ENCODE peak calls at places on chromosome 7, in ten cellular contexts. Q is stimulated activated CD8-positive, alpha-beta memory T cell treated with anti-CD3 and anti-CD28 coated beads, Interleukin-7, amount 100 ng/mL, for 48 hours; K is EL; D is pancreas; R is GM12892; O is SIG-M5; J is T-helper 1 cell; N is AG04450; H is endothelial cell; V is nucleus accumbens. B is an unnamed sample.

GRCh38 chr7:114567416-114567815 is 152.8 kb downstream of the FOXP2 start:
- DNase-seq in Q (no peak), K (no peak), D (no peak), R (no peak), O (no peak), J (no peak), N (no peak), H (no peak), V (no peak), B (no peak)

GRCh38 chr7:44964384-44964830 is 14.4 kb downstream of the MYO1G start:
- DNase-seq in Q (no peak), K (no peak), D (no peak), R (no peak), O (no peak), J (peak; percentile 25), N (no peak), H (no peak), V (no peak), B (no peak)

GRCh38 chr7:111082351-111082750 is 8.6 kb upstream of the LRRN3 start:
- DNase-seq in Q (no peak), K (peak; percentile 44), D (no peak), R (no peak), O (no peak), J (peak; percentile 20), N (peak; percentile 11), H (no peak), V (no peak), B (no peak)

GRCh38 chr7:25628446-25628845 is 400.2 kb upstream of the NPVF start:
- DNase-seq in Q (no peak), K (no peak), D (no peak), R (no peak), O (no peak), J (no peak), N (no peak), H (no peak), V (no peak), B (no peak)

GRCh38 chr7:100516135-100516812 is 22.7 kb upstream of the AGFG2 start:
- DNase-seq in Q (no peak), K (peak; percentile 91), D (no peak), R (no peak), O (no peak), J (peak; percentile 60), N (peak; percentile 64), H (no peak), V (no peak), B (no peak)

GRCh38 chr7:79282051-79282694 is 171.3 kb downstream of the MAGI2 start:
- DNase-seq in Q (no peak), K (peak; percentile 84), D (no peak), R (no peak), O (no peak), J (no peak), N (peak; percentile 39), H (no peak), V (peak; percentile 15), B (peak; percentile 41)

GRCh38 chr7:26618898-26619297 is 245.5 kb downstream of the SKAP2 start:
- DNase-seq in Q (no peak), K (no peak), D (no peak), R (no peak), O (no peak), J (no peak), N (no peak), H (no peak), V (no peak), B (no peak)

GRCh38 chr7:73702665-73703064 is 16.8 kb downstream of the STX1A start:
- DNase-seq in Q (no peak), K (no peak), D (no peak), R (no peak), O (no peak), J (no peak), N (no peak), H (no peak), V (no peak), B (no peak)

GRCh38 chr7:126605056-126605455 is 647.7 kb downstream of the GRM8 start:
- DNase-seq in Q (no peak), K (no peak), D (no peak), R (no peak), O (no peak), J (no peak), N (no peak), H (no peak), V (no peak), B (peak; percentile 80)

GRCh38 chr7:114939484-114940097 is 17.7 kb downstream of the MDFIC start:
- DNase-seq in Q (no peak), K (no peak), D (no peak), R (no peak), O (no peak), J (no peak), N (no peak), H (no peak), V (no peak), B (no peak)

GRCh38 chr7:51029586-51030230 is 247.0 kb upstream of the GRB10 start:
- DNase-seq in Q (no peak), K (peak; percentile 93), D (no peak), R (no peak), O (no peak), J (no peak), N (peak; percentile 74), H (no peak), V (no peak), B (no peak)

GRCh38 chr7:39678935-39679690 is 55.7 kb downstream of the RALA start:
- DNase-seq in Q (no peak), K (no peak), D (no peak), R (no peak), O (no peak), J (no peak), N (no peak), H (no peak), V (no peak), B (no peak)

GRCh38 chr7:75945297-75946168 is 30.6 kb downstream of the POR start:
- DNase-seq in Q (no peak), K (no peak), D (no peak), R (no peak), O (no peak), J (peak; percentile 32), N (no peak), H (no peak), V (no peak), B (no peak)

GRCh38 chr7:30162622-30163124 is 27.9 kb downstream of the MTURN start:
- DNase-seq in Q (no peak), K (peak; percentile 67), D (no peak), R (no peak), O (no peak), J (no peak), N (no peak), H (no peak), V (peak; percentile 31), B (no peak)

GRCh38 chr7:81624021-81624630 is 145.7 kb downstream of the HGF start:
- DNase-seq in Q (no peak), K (peak; percentile 20), D (no peak), R (no peak), O (no peak), J (no peak), N (no peak), H (no peak), V (no peak), B (no peak)

GRCh38 chr7:6365451-6365850 is 82.3 kb downstream of the DAGLB start:
- DNase-seq in Q (no peak), K (no peak), D (no peak), R (no peak), O (no peak), J (no peak), N (no peak), H (no peak), V (no peak), B (no peak)

GRCh38 chr7:143047327-143047726 is 4.8 kb upstream of the OR6V1 start:
- DNase-seq in Q (no peak), K (no peak), D (no peak), R (no peak), O (no peak), J (no peak), N (no peak), H (no peak), V (no peak), B (no peak)

GRCh38 chr7:129739427-129739826 is 127.9 kb downstream of the NRF1 start:
- DNase-seq in Q (no peak), K (peak; percentile 8), D (no peak), R (no peak), O (no peak), J (no peak), N (peak; percentile 20), H (no peak), V (no peak), B (no peak)

GRCh38 chr7:4265676-4266075 is 416.4 kb upstream of the FOXK1 start:
- DNase-seq in Q (no peak), K (no peak), D (no peak), R (no peak), O (no peak), J (no peak), N (no peak), H (no peak), V (no peak), B (no peak)

GRCh38 chr7:155361947-155362346 is 64.3 kb downstream of the INSIG1 start:
- DNase-seq in Q (no peak), K (no peak), D (peak; percentile 46), R (no peak), O (no peak), J (no peak), N (no peak), H (no peak), V (no peak), B (no peak)

GRCh38 chr7:120554960-120555571 is 282.1 kb downstream of the KCND2 start:
- DNase-seq in Q (no peak), K (peak; percentile 33), D (no peak), R (no peak), O (peak; percentile 1), J (no peak), N (peak; percentile 11), H (peak; percentile 61), V (no peak), B (no peak)

GRCh38 chr7:68706291-68706690 is 892.0 kb upstream of the AUTS2 start:
- DNase-seq in Q (no peak), K (no peak), D (no peak), R (no peak), O (no peak), J (no peak), N (peak; percentile 66), H (no peak), V (no peak), B (no peak)

GRCh38 chr7:28358423-28358868 is 53.9 kb upstream of the CREB5 start:
- DNase-seq in Q (no peak), K (peak; percentile 99), D (no peak), R (no peak), O (no peak), J (no peak), N (peak; percentile 96), H (no peak), V (no peak), B (no peak)

GRCh38 chr7:99409192-99409572 is 413 bp downstream of the BUD31 start:
- DNase-seq in Q (no peak), K (no peak), D (no peak), R (no peak), O (no peak), J (no peak), N (no peak), H (no peak), V (no peak), B (no peak)

GRCh38 chr7:117281562-117281961 is 41.3 kb downstream of the WNT2 start:
- DNase-seq in Q (no peak), K (no peak), D (no peak), R (no peak), O (no peak), J (no peak), N (no peak), H (no peak), V (no peak), B (no peak)

GRCh38 chr7:28556671-28557070 is 144.4 kb downstream of the CREB5 start:
- DNase-seq in Q (no peak), K (no peak), D (no peak), R (no peak), O (no peak), J (no peak), N (no peak), H (no peak), V (no peak), B (no peak)

GRCh38 chr7:18976715-18977466 is 140.5 kb downstream of the TWIST1 start:
- DNase-seq in Q (no peak), K (no peak), D (no peak), R (no peak), O (no peak), J (no peak), N (no peak), H (no peak), V (no peak), B (no peak)

GRCh38 chr7:110090113-110090820 is 1000.7 kb upstream of the LRRN3 start:
- DNase-seq in Q (no peak), K (peak; percentile 25), D (no peak), R (no peak), O (no peak), J (peak; percentile 3), N (no peak), H (peak; percentile 16), V (no peak), B (no peak)

B was measured in NCI-H524 treated with DMSO at 0.1 percent for 48 hours.